ENCODE peak calls at places on chromosome 12, in five cellular contexts. K is endothelial cell of umbilical vein; H is CD8-positive, alpha-beta memory T cell; E is lung; T is stomach. W is an unnamed sample.

GRCh38 chr12:111342376-111342775 is 26.5 kb downstream of the PHETA1 start:
- DNase-seq in T (no peak), H (no peak), E (no peak), K (no peak), W (no peak)

GRCh38 chr12:49346659-49347306 is at the start of gene DNAJC22:
- DNase-seq in T (peak; percentile 33), E (no peak), K (no peak), H (no peak), W (no peak)

GRCh38 chr12:31361730-31362114 is 35.8 kb upstream of the SINHCAF start:
- DNase-seq in E (no peak), K (no peak), H (no peak), T (no peak), W (no peak)

GRCh38 chr12:29638528-29638927 is 141.0 kb upstream of the OVCH1 start:
- DNase-seq in K (no peak), H (no peak), T (no peak), E (no peak), W (no peak)

GRCh38 chr12:71440393-71441349 is 1.1 kb downstream of the LGR5 start:
- DNase-seq in H (no peak), K (no peak), T (peak; percentile 62), E (no peak), W (peak; percentile 46)

GRCh38 chr12:26197832-26198231 is 2.5 kb downstream of the SSPN start:
- DNase-seq in E (no peak), T (peak; percentile 28), H (no peak), K (no peak), W (no peak)

GRCh38 chr12:1533602-1534304 is 60.6 kb downstream of the FBXL14 start:
- DNase-seq in H (peak; percentile 9), K (no peak), E (no peak), T (no peak), W (no peak)

GRCh38 chr12:86230516-86231146 is 25.6 kb downstream of the MGAT4C start:
- DNase-seq in H (no peak), K (peak; percentile 98), E (no peak), T (no peak), W (no peak)

GRCh38 chr12:1435456-1435855 is 158.9 kb downstream of the FBXL14 start:
- DNase-seq in E (no peak), T (no peak), K (peak; percentile 40), H (no peak), W (no peak)

GRCh38 chr12:32897276-32897615 is 669 bp upstream of the PKP2 start:
- DNase-seq in H (no peak), K (no peak), E (no peak), T (no peak), W (no peak)

GRCh38 chr12:97556201-97556824 is 93.7 kb downstream of the RMST start:
- DNase-seq in K (peak; percentile 73), H (no peak), T (peak; percentile 33), E (peak; percentile 60), W (no peak)

GRCh38 chr12:2008677-2009076 is 4.4 kb upstream of the DCP1B start:
- DNase-seq in T (no peak), H (no peak), E (no peak), K (no peak), W (no peak)

GRCh38 chr12:11834104-11834812 is 184.8 kb downstream of the ETV6 start:
- DNase-seq in T (no peak), K (peak; percentile 49), E (no peak), H (no peak), W (no peak)

GRCh38 chr12:127562781-127563180 is 704.2 kb upstream of the TMEM132C start:
- DNase-seq in T (no peak), E (no peak), H (no peak), K (no peak), W (no peak)

GRCh38 chr12:95522692-95523091 is 28.6 kb downstream of the USP44 start:
- DNase-seq in E (no peak), K (no peak), T (no peak), H (no peak), W (no peak)

GRCh38 chr12:59871779-59872178 is 275.9 kb downstream of the SLC16A7 start:
- DNase-seq in T (no peak), K (no peak), E (no peak), H (no peak), W (no peak)

GRCh38 chr12:6113691-6114475 is 10.6 kb downstream of the VWF start:
- DNase-seq in T (no peak), E (no peak), H (no peak), K (no peak), W (no peak)

GRCh38 chr12:132385923-132386751 is 56.7 kb upstream of the GALNT9 start:
- DNase-seq in T (no peak), K (no peak), H (no peak), E (no peak), W (no peak)

GRCh38 chr12:22719745-22720144 is 94.8 kb downstream of the ETNK1 start:
- DNase-seq in K (no peak), T (no peak), E (no peak), H (no peak), W (no peak)

GRCh38 chr12:83827860-83828259 is 1084.7 kb downstream of the SLC6A15 start:
- DNase-seq in H (no peak), K (no peak), T (no peak), E (no peak), W (no peak)

GRCh38 chr12:127381681-127382080 is 885.3 kb upstream of the TMEM132C start:
- DNase-seq in T (no peak), H (no peak), K (no peak), E (no peak), W (no peak)

GRCh38 chr12:132754555-132754954 is 7.1 kb downstream of the ANKLE2 start:
- DNase-seq in H (no peak), T (no peak), K (no peak), E (no peak), W (no peak)

DNA sequence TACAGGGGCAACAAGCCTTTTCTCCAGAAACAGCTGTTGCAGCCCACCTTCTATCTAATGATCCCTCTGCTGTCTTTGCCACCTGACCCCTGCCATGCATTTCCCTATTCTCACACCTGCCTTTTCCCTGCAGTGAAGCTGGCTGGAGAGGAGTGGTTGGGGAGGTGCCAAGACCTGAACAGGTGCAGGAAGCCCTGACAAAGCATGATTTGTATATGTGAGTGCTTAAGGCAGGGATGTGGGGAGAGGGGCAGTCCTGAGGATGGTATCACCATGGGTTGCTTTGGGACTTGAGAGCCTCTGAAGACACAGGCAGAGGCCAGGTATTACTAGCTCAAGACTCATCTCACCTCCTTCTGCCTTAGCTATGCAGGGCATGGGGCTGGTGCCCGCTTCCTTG is 2.9 kb upstream of the PFDN5 start:
- DNase-seq in K (no peak), T (no peak), H (no peak), E (no peak), W (no peak)
- H3K4me1 ChIP-seq in K (peaks cover 29% of the 10 kb centered on the region), T (peaks cover 23% of the 10 kb centered on the region), H (peaks cover 26% of the 10 kb centered on the region), E (peaks cover 6% of the 10 kb centered on the region), W (peaks cover 12% of the 10 kb centered on the region)

DNA sequence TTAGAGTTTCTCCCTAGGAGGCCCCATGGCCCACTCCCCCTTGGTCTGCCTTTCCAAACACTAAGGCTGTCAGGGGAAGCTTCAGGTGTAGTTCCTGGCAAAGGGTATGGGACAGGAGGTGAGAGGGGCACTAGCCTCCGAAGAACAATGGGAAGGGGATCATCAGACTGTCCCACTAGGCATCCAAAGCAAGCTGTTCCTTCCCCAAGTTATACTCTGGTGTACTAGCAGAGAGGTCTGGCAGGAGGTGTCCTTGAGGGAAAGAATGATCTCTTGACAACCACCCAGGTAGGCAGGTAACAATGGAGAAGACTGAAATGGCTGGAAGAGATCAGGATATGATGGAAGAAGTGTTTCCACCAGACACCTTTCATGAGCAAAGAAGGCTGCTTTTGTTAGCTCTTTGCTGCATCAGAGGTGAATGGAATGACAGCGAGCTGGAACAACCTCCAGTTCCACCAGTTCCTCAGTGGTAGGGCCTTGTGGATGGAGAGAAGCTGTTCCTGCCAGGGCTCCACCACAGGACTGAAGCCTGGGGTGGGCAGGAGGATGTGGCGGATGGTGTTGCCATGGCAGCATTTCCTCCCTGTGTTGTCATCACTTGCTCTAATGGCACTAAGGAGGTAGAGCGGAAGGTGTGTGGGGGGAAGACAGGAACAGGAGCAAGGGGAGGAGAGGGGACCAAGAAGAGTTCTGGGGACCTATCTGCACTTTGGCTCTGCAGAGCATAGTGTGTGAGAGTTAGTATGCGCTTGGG is 2.3 kb upstream of the AGAP2 start:
- DNase-seq in E (no peak), T (no peak), K (peak; percentile 20), H (peak; percentile 71), W (no peak)
- H3K4me3 ChIP-seq in E (no peak overlapping the region), T (no peak overlapping the region), K (no peak overlapping the region), H (peak overlapping the region; percentile 85), W (no peak overlapping the region)

GRCh38 chr12:87332987-87333761 is 696.0 kb downstream of the C12orf50 start:
- DNase-seq in K (peak; percentile 59), H (no peak), E (no peak), T (no peak), W (no peak)
- H3K27ac ChIP-seq in K (peak overlapping the region; percentile 32), H (no peak overlapping the region), E (no peak overlapping the region), T (no peak overlapping the region), W (no peak overlapping the region)

GRCh38 chr12:108665608-108666202 is 32.0 kb upstream of the SELPLG start:
- DNase-seq in H (no peak), T (no peak), K (no peak), E (no peak), W (no peak)
- H3K4me1 ChIP-seq in H (peaks cover 7% of the 10 kb centered on the region), T (peaks cover 21% of the 10 kb centered on the region), K (peaks cover 20% of the 10 kb centered on the region), E (peaks cover 26% of the 10 kb centered on the region), W (peaks cover 64% of the 10 kb centered on the region)

GRCh38 chr12:120229071-120229582 is 28.2 kb upstream of the RPLP0 start:
- DNase-seq in E (no peak), T (no peak), K (no peak), H (no peak), W (no peak)
- H3K4me3 ChIP-seq in E (no peak overlapping the region), T (no peak overlapping the region), K (no peak overlapping the region), H (peak overlapping the region; percentile 48), W (peak overlapping the region; percentile 52)

GRCh38 chr12:47091009-47091408 is 11.2 kb upstream of the AMIGO2 start:
- DNase-seq in H (no peak), E (no peak), T (no peak), K (no peak), W (no peak)

GRCh38 chr12:47087088-47087688 is 7.4 kb upstream of the AMIGO2 start:
- DNase-seq in E (no peak), H (no peak), K (peak; percentile 69), T (no peak), W (no peak)

GRCh38 chr12:47084172-47084571 is 4.4 kb upstream of the AMIGO2 start:
- DNase-seq in E (no peak), H (no peak), K (no peak), T (no peak), W (no peak)

GRCh38 chr12:47085815-47086252 is 6.1 kb upstream of the AMIGO2 start:
- DNase-seq in T (no peak), H (peak; percentile 17), K (peak; percentile 77), E (no peak), W (no peak)

GRCh38 chr12:47088021-47088944 is 8.5 kb upstream of the AMIGO2 start:
- DNase-seq in T (no peak), H (no peak), E (no peak), K (peak; percentile 90), W (no peak)
- H3K27ac ChIP-seq in T (peak overlapping the region; percentile 64), H (no peak overlapping the region), E (no peak overlapping the region), K (peak overlapping the region; percentile 26), W (no peak overlapping the region)

W was measured in psoas muscle.